ENCODE peak calls at places on chromosome 13, in nine cellular contexts. One of them, this sample, is unnamed.
A peak's percentile ranks its signal among the peaks of the same experiment; 100 is the strongest.

GRCh38 chr13:77460195-77460594 is 75.3 kb upstream of the SCEL start:
- DNase-seq in A549: no peak
- DNase-seq in stimulated activated CD4-positive, alpha-beta T cell treated with anti-CD3 and anti-CD28 coated beads, Interleukin-15, amount 100 ng/mL, for 1 hour: no peak
- DNase-seq in NCI-H1092: no peak
- DNase-seq in fibroblast of lung: peak; percentile 3
- DNase-seq in activated naive CD4-positive, alpha-beta T cell treated with anti-CD3 and anti-CD28 coated beads, Interleukin-2, amount 10 ng/mL, durations not matched to agents 7 days and 5 days: no peak
- DNase-seq in C1 segment of cervical spinal cord: no peak
- DNase-seq in spleen: no peak
- DNase-seq in AG20443: no peak
- DNase-seq in this sample: no peak

GRCh38 chr13:38376551-38376950 is 26.9 kb downstream of the UFM1 start:
- DNase-seq in A549: no peak
- DNase-seq in stimulated activated CD4-positive, alpha-beta T cell treated with anti-CD3 and anti-CD28 coated beads, Interleukin-15, amount 100 ng/mL, for 1 hour: no peak
- DNase-seq in NCI-H1092: no peak
- DNase-seq in fibroblast of lung: no peak
- DNase-seq in activated naive CD4-positive, alpha-beta T cell treated with anti-CD3 and anti-CD28 coated beads, Interleukin-2, amount 10 ng/mL, durations not matched to agents 7 days and 5 days: no peak
- DNase-seq in C1 segment of cervical spinal cord: no peak
- DNase-seq in spleen: no peak
- DNase-seq in AG20443: no peak
- DNase-seq in this sample: no peak

GRCh38 chr13:105363747-105364177 is 1171.7 kb downstream of the EFNB2 start:
- DNase-seq in A549: no peak
- DNase-seq in stimulated activated CD4-positive, alpha-beta T cell treated with anti-CD3 and anti-CD28 coated beads, Interleukin-15, amount 100 ng/mL, for 1 hour: no peak
- DNase-seq in NCI-H1092: no peak
- DNase-seq in fibroblast of lung: peak; percentile 6
- DNase-seq in activated naive CD4-positive, alpha-beta T cell treated with anti-CD3 and anti-CD28 coated beads, Interleukin-2, amount 10 ng/mL, durations not matched to agents 7 days and 5 days: no peak
- DNase-seq in C1 segment of cervical spinal cord: no peak
- DNase-seq in spleen: no peak
- DNase-seq in AG20443: no peak
- DNase-seq in this sample: no peak

GRCh38 chr13:50140742-50141659 is 125.8 kb downstream of the KCNRG start:
- DNase-seq in A549: no peak
- DNase-seq in stimulated activated CD4-positive, alpha-beta T cell treated with anti-CD3 and anti-CD28 coated beads, Interleukin-15, amount 100 ng/mL, for 1 hour: no peak
- DNase-seq in NCI-H1092: no peak
- DNase-seq in fibroblast of lung: peak; percentile 28
- DNase-seq in activated naive CD4-positive, alpha-beta T cell treated with anti-CD3 and anti-CD28 coated beads, Interleukin-2, amount 10 ng/mL, durations not matched to agents 7 days and 5 days: no peak
- DNase-seq in C1 segment of cervical spinal cord: no peak
- DNase-seq in spleen: no peak
- DNase-seq in AG20443: peak; percentile 21
- DNase-seq in this sample: no peak

GRCh38 chr13:38398810-38399493 is 49.3 kb downstream of the UFM1 start:
- DNase-seq in A549: no peak
- DNase-seq in stimulated activated CD4-positive, alpha-beta T cell treated with anti-CD3 and anti-CD28 coated beads, Interleukin-15, amount 100 ng/mL, for 1 hour: no peak
- DNase-seq in NCI-H1092: no peak
- DNase-seq in fibroblast of lung: peak; percentile 73
- DNase-seq in activated naive CD4-positive, alpha-beta T cell treated with anti-CD3 and anti-CD28 coated beads, Interleukin-2, amount 10 ng/mL, durations not matched to agents 7 days and 5 days: no peak
- DNase-seq in C1 segment of cervical spinal cord: no peak
- DNase-seq in spleen: no peak
- DNase-seq in AG20443: peak; percentile 72
- DNase-seq in this sample: no peak

GRCh38 chr13:40130871-40131636 is 475.6 kb downstream of the COG6 start:
- DNase-seq in A549: peak; percentile 70
- DNase-seq in stimulated activated CD4-positive, alpha-beta T cell treated with anti-CD3 and anti-CD28 coated beads, Interleukin-15, amount 100 ng/mL, for 1 hour: no peak
- DNase-seq in NCI-H1092: no peak
- DNase-seq in fibroblast of lung: peak; percentile 68
- DNase-seq in activated naive CD4-positive, alpha-beta T cell treated with anti-CD3 and anti-CD28 coated beads, Interleukin-2, amount 10 ng/mL, durations not matched to agents 7 days and 5 days: no peak
- DNase-seq in C1 segment of cervical spinal cord: no peak
- DNase-seq in spleen: no peak
- DNase-seq in AG20443: no peak
- DNase-seq in this sample: no peak

GRCh38 chr13:33787051-33787591 is 30.8 kb upstream of the RFC3 start:
- DNase-seq in A549: no peak
- DNase-seq in stimulated activated CD4-positive, alpha-beta T cell treated with anti-CD3 and anti-CD28 coated beads, Interleukin-15, amount 100 ng/mL, for 1 hour: no peak
- DNase-seq in NCI-H1092: no peak
- DNase-seq in fibroblast of lung: no peak
- DNase-seq in activated naive CD4-positive, alpha-beta T cell treated with anti-CD3 and anti-CD28 coated beads, Interleukin-2, amount 10 ng/mL, durations not matched to agents 7 days and 5 days: peak; percentile 21
- DNase-seq in C1 segment of cervical spinal cord: no peak
- DNase-seq in spleen: no peak
- DNase-seq in AG20443: peak; percentile 17
- DNase-seq in this sample: no peak

GRCh38 chr13:105346141-105346766 is 1189.2 kb downstream of the EFNB2 start:
- DNase-seq in A549: peak; percentile 33
- DNase-seq in stimulated activated CD4-positive, alpha-beta T cell treated with anti-CD3 and anti-CD28 coated beads, Interleukin-15, amount 100 ng/mL, for 1 hour: no peak
- DNase-seq in NCI-H1092: no peak
- DNase-seq in fibroblast of lung: peak; percentile 70
- DNase-seq in activated naive CD4-positive, alpha-beta T cell treated with anti-CD3 and anti-CD28 coated beads, Interleukin-2, amount 10 ng/mL, durations not matched to agents 7 days and 5 days: no peak
- DNase-seq in C1 segment of cervical spinal cord: no peak
- DNase-seq in spleen: no peak
- DNase-seq in AG20443: peak; percentile 68
- DNase-seq in this sample: no peak

GRCh38 chr13:35961461-35962220 is 169.5 kb downstream of the DCLK1 start:
- DNase-seq in A549: no peak
- DNase-seq in stimulated activated CD4-positive, alpha-beta T cell treated with anti-CD3 and anti-CD28 coated beads, Interleukin-15, amount 100 ng/mL, for 1 hour: no peak
- DNase-seq in NCI-H1092: no peak
- DNase-seq in fibroblast of lung: peak; percentile 39
- DNase-seq in activated naive CD4-positive, alpha-beta T cell treated with anti-CD3 and anti-CD28 coated beads, Interleukin-2, amount 10 ng/mL, durations not matched to agents 7 days and 5 days: no peak
- DNase-seq in C1 segment of cervical spinal cord: no peak
- DNase-seq in spleen: no peak
- DNase-seq in AG20443: no peak
- DNase-seq in this sample: no peak

GRCh38 chr13:36858285-36858684 is 39.3 kb downstream of the RFXAP start:
- DNase-seq in A549: peak; percentile 53
- DNase-seq in stimulated activated CD4-positive, alpha-beta T cell treated with anti-CD3 and anti-CD28 coated beads, Interleukin-15, amount 100 ng/mL, for 1 hour: no peak
- DNase-seq in NCI-H1092: peak; percentile 47
- DNase-seq in fibroblast of lung: peak; percentile 63
- DNase-seq in activated naive CD4-positive, alpha-beta T cell treated with anti-CD3 and anti-CD28 coated beads, Interleukin-2, amount 10 ng/mL, durations not matched to agents 7 days and 5 days: no peak
- DNase-seq in C1 segment of cervical spinal cord: no peak
- DNase-seq in spleen: no peak
- DNase-seq in AG20443: peak; percentile 63
- DNase-seq in this sample: no peak

GRCh38 chr13:23628765-23629565 is 58.8 kb downstream of the TNFRSF19 start:
- DNase-seq in A549: no peak
- DNase-seq in stimulated activated CD4-positive, alpha-beta T cell treated with anti-CD3 and anti-CD28 coated beads, Interleukin-15, amount 100 ng/mL, for 1 hour: no peak
- DNase-seq in NCI-H1092: no peak
- DNase-seq in fibroblast of lung: peak; percentile 43
- DNase-seq in activated naive CD4-positive, alpha-beta T cell treated with anti-CD3 and anti-CD28 coated beads, Interleukin-2, amount 10 ng/mL, durations not matched to agents 7 days and 5 days: no peak
- DNase-seq in C1 segment of cervical spinal cord: no peak
- DNase-seq in spleen: no peak
- DNase-seq in AG20443: no peak
- DNase-seq in this sample: no peak

GRCh38 chr13:39505151-39505550 is 97.8 kb downstream of the LHFPL6 start:
- DNase-seq in A549: no peak
- DNase-seq in stimulated activated CD4-positive, alpha-beta T cell treated with anti-CD3 and anti-CD28 coated beads, Interleukin-15, amount 100 ng/mL, for 1 hour: no peak
- DNase-seq in NCI-H1092: no peak
- DNase-seq in fibroblast of lung: no peak
- DNase-seq in activated naive CD4-positive, alpha-beta T cell treated with anti-CD3 and anti-CD28 coated beads, Interleukin-2, amount 10 ng/mL, durations not matched to agents 7 days and 5 days: no peak
- DNase-seq in C1 segment of cervical spinal cord: no peak
- DNase-seq in spleen: no peak
- DNase-seq in AG20443: no peak
- DNase-seq in this sample: no peak

GRCh38 chr13:58452123-58452623 is 820.6 kb downstream of the PCDH17 start:
- DNase-seq in A549: no peak
- DNase-seq in stimulated activated CD4-positive, alpha-beta T cell treated with anti-CD3 and anti-CD28 coated beads, Interleukin-15, amount 100 ng/mL, for 1 hour: no peak
- DNase-seq in NCI-H1092: no peak
- DNase-seq in fibroblast of lung: no peak
- DNase-seq in activated naive CD4-positive, alpha-beta T cell treated with anti-CD3 and anti-CD28 coated beads, Interleukin-2, amount 10 ng/mL, durations not matched to agents 7 days and 5 days: no peak
- DNase-seq in C1 segment of cervical spinal cord: no peak
- DNase-seq in spleen: no peak
- DNase-seq in AG20443: no peak
- DNase-seq in this sample: no peak

GRCh38 chr13:114151031-114151430 is 18.6 kb upstream of the RASA3 start:
- DNase-seq in A549: no peak
- DNase-seq in stimulated activated CD4-positive, alpha-beta T cell treated with anti-CD3 and anti-CD28 coated beads, Interleukin-15, amount 100 ng/mL, for 1 hour: no peak
- DNase-seq in NCI-H1092: no peak
- DNase-seq in fibroblast of lung: no peak
- DNase-seq in activated naive CD4-positive, alpha-beta T cell treated with anti-CD3 and anti-CD28 coated beads, Interleukin-2, amount 10 ng/mL, durations not matched to agents 7 days and 5 days: peak; percentile 26
- DNase-seq in C1 segment of cervical spinal cord: no peak
- DNase-seq in spleen: no peak
- DNase-seq in AG20443: no peak
- DNase-seq in this sample: no peak

This sample was measured in hypothalamus.